ENCODE peak calls at places on chromosomes 3 and 15, in ten cellular contexts. I is K562, G is WTC11, N is HepG2, U is SK-N-SH, Z is A549, W is H1, R is HCT116, B is GM12878, P is endothelial cell of umbilical vein. Q is an unnamed sample.

GRCh38 chr3:114899186-114899931 is 247.7 kb downstream of the ZBTB20 start:
- DNase-seq in U (no peak), G (no peak), Z (no peak), W (no peak), R (no peak), I (no peak), N (peak), P (no peak), B (no peak), Q (no peak)

GRCh38 chr15:50059883-50060282 is 59.1 kb downstream of the ATP8B4 start:
- DNase-seq in I (no peak), Z (no peak), R (no peak), W (no peak), N (no peak), G (no peak), P (no peak), B (no peak), U (no peak), Q (no peak)

GRCh38 chr3:197298858-197299854 is 744 bp upstream of the DLG1 start:
- DNase-seq in U (peak), P (peak), B (no peak), G (peak), R (peak), Z (peak), N (peak), I (peak), W (no peak), Q (peak)

GRCh38 chr15:96115642-96116041 is 214.9 kb upstream of the NR2F2 start:
- DNase-seq in Z (no peak), I (no peak), W (no peak), P (no peak), G (no peak), B (no peak), N (no peak), U (no peak), R (no peak), Q (no peak)

GRCh38 chr3:192819001-192819569 is 91.7 kb upstream of the FGF12 start:
- DNase-seq in G (no peak), I (no peak), U (no peak), P (peak), Z (peak), R (peak), B (peak), N (no peak), W (no peak), Q (no peak)

GRCh38 chr15:69415381-69415780 is 1.2 kb downstream of the KIF23 start:
- DNase-seq in N (no peak), U (no peak), I (no peak), B (no peak), G (no peak), Z (no peak), W (no peak), P (peak), R (no peak), Q (peak)

GRCh38 chr15:60682615-60683014 is 203.7 kb upstream of the ICE2 start:
- DNase-seq in G (no peak), W (no peak), N (no peak), R (no peak), P (no peak), I (no peak), U (no peak), Z (no peak), B (no peak), Q (no peak)

GRCh38 chr3:65576942-65577341 is 461.8 kb downstream of the MAGI1 start:
- DNase-seq in G (no peak), W (no peak), Z (no peak), N (no peak), I (no peak), R (no peak), P (no peak), U (no peak), B (no peak), Q (no peak)

GRCh38 chr15:63634154-63634553 is 37.0 kb downstream of the FBXL22 start:
- DNase-seq in U (no peak), B (no peak), P (no peak), Z (no peak), W (no peak), N (no peak), G (no peak), I (no peak), R (no peak), Q (no peak)

GRCh38 chr15:72992733-72993321 is 59.4 kb upstream of the NEO1 start:
- DNase-seq in R (no peak), G (no peak), U (no peak), W (no peak), Z (no peak), N (no peak), P (no peak), I (no peak), B (no peak), Q (no peak)

GRCh38 chr3:159859424-159859823 is 129.2 kb upstream of the IL12A start:
- DNase-seq in R (no peak), I (no peak), P (no peak), U (peak), N (no peak), W (no peak), G (no peak), Z (no peak), B (no peak), Q (no peak)

GRCh38 chr3:38843898-38844297 is 27.9 kb upstream of the SCN10A start:
- DNase-seq in Z (no peak), U (peak), N (peak), G (no peak), P (peak), I (no peak), B (no peak), R (peak), W (no peak), Q (peak)

GRCh38 chr3:69012111-69012835 is 1.2 kb downstream of the EOGT start:
- DNase-seq in B (no peak), P (peak), Z (no peak), G (peak), I (no peak), W (no peak), N (no peak), R (no peak), U (no peak), Q (no peak)

GRCh38 chr3:44026224-44026865 is 215.3 kb upstream of the TOPAZ1 start:
- DNase-seq in W (no peak), N (no peak), R (no peak), B (no peak), P (no peak), I (no peak), Z (no peak), G (no peak), U (no peak), Q (no peak)

GRCh38 chr15:56732135-56732880 is 1.0 kb downstream of the ZNF280D start:
- DNase-seq in N (peak), G (no peak), Z (peak), I (no peak), B (no peak), R (no peak), P (peak), U (peak), W (no peak), Q (peak)

GRCh38 chr15:51939216-51939615 is 32.4 kb downstream of the LEO1 start:
- DNase-seq in B (no peak), N (no peak), W (no peak), G (no peak), I (no peak), U (no peak), P (peak), R (no peak), Z (no peak), Q (no peak)

GRCh38 chr3:117921411-117921810 is 1113.2 kb downstream of the IGSF11 start:
- DNase-seq in I (no peak), W (no peak), R (no peak), U (no peak), P (no peak), B (no peak), Z (no peak), N (no peak), G (no peak), Q (no peak)

GRCh38 chr3:101279162-101279561 is 41.2 kb downstream of the IMPG2 start:
- DNase-seq in R (no peak), G (no peak), Z (no peak), I (no peak), P (no peak), B (no peak), U (no peak), W (no peak), N (no peak), Q (no peak)

GRCh38 chr3:36196058-36196457 is 184.2 kb upstream of the STAC start:
- DNase-seq in B (no peak), R (no peak), U (no peak), W (no peak), I (no peak), P (no peak), G (no peak), N (no peak), Z (no peak), Q (no peak)

DNA sequence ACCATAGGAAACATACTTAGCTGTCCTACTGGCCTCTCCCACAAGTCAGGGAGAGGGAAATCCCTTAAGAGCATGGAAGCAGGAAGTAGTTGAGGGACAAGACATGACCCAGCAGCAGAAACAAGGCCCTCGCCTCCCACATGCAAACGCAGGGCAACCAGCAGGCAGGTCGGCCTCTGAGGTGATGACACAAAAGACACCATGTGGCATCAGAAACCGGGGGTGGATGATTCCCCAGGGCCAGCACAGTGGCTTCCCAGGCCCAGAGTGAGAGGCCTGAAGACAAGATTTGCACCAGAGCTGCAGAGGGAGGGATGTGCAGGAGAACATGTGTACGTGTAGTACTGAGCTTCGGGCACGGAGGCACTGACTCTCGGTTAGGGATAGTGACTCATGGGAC is 26.3 kb downstream of the PXYLP1 start:
- DNase-seq in W (no peak), B (no peak), U (no peak), G (no peak), I (no peak), P (no peak), R (no peak), Z (no peak), N (no peak), Q (peak)
- TF ChIP-seq MAX in W (peak), B (no peak), U (no peak), G (no peak), I (no peak), P (no peak), R (no peak), Z (no peak), N (no peak), Q (no peak)

GRCh38 chr3:156233875-156234274 is 113.5 kb downstream of the KCNAB1 start:
- DNase-seq in I (no peak), W (no peak), U (no peak), Z (no peak), P (no peak), B (no peak), R (no peak), G (no peak), N (no peak), Q (no peak)
- TF ChIP-seq MAX in I (no peak), W (no peak), U (no peak), Z (no peak), P (no peak), B (no peak), R (no peak), G (no peak), N (no peak), Q (no peak)

GRCh38 chr15:91408476-91409076 is 308.5 kb downstream of the SV2B start:
- DNase-seq in N (no peak), I (no peak), P (no peak), U (peak), W (no peak), Z (no peak), G (no peak), R (no peak), B (no peak), Q (no peak)

GRCh38 chr15:91412529-91412928 is 312.5 kb downstream of the SV2B start:
- DNase-seq in U (no peak), Z (no peak), W (no peak), G (no peak), I (no peak), B (no peak), N (no peak), P (no peak), R (no peak), Q (peak)

GRCh38 chr15:91411570-91411969 is 311.5 kb downstream of the SV2B start:
- DNase-seq in Z (no peak), P (no peak), B (no peak), I (no peak), U (no peak), R (no peak), G (no peak), W (no peak), N (no peak), Q (peak)

GRCh38 chr15:91409430-91409829 is 309.4 kb downstream of the SV2B start:
- DNase-seq in R (no peak), Z (no peak), P (no peak), N (no peak), U (no peak), W (no peak), I (no peak), B (no peak), G (no peak), Q (no peak)

DNA sequence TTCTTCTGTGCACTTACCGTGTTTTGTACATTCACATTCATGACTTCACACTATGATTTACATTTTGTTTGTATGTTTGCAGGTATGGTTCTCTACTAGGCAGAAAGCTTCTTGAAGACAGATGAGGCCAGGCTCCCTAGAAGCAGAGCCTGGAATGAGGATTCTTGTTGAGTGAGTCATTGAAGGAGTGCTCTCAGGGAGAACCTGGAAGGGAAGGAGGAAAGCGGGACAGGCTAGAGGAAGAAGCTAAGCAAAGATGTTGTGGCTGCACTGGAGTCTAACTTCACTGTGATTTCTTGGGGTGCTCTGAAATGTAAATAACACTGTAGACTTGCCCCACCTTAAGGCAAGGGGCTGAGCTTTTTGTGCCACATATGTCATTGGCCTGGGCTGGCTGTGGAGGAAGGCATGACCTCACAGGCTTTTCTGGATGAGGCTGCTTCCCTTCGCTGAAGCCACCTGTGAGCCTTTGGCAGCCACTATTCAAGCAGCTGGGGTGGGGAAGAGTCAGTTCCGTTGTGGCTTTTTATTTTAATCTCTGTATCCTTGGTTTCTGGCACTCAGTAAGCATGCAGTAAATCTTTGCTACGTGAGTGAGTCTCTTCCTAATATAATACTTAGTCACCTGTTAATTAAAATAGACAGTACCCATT is 307.3 kb downstream of the SV2B start:
- DNase-seq in U (no peak), I (no peak), W (no peak), B (no peak), Z (no peak), R (no peak), P (no peak), N (no peak), G (no peak), Q (no peak)
- TF ChIP-seq MAX in U (no peak), I (no peak), W (no peak), B (no peak), Z (no peak), R (no peak), P (no peak), N (no peak), G (no peak), Q (no peak)

GRCh38 chr3:25508901-25509300 is 80.8 kb downstream of the RARB start:
- DNase-seq in N (no peak), B (no peak), I (no peak), Z (no peak), R (no peak), P (peak), U (no peak), G (no peak), W (no peak), Q (no peak)
- TF ChIP-seq MAX in N (no peak), B (no peak), I (no peak), Z (peak), R (no peak), P (peak), U (peak), G (no peak), W (no peak), Q (no peak)

GRCh38 chr15:85047271-85047948 is 65.8 kb downstream of the PDE8A start:
- DNase-seq in G (no peak), Z (peak), P (peak), U (no peak), B (no peak), R (no peak), W (no peak), N (peak), I (peak), Q (peak)

GRCh38 chr15:85044894-85045293 is 63.2 kb downstream of the PDE8A start:
- DNase-seq in G (no peak), N (no peak), B (no peak), U (no peak), P (no peak), I (no peak), R (no peak), Z (no peak), W (no peak), Q (no peak)

GRCh38 chr15:85041230-85041629 is 59.6 kb downstream of the PDE8A start:
- DNase-seq in I (no peak), G (no peak), U (no peak), R (no peak), Z (no peak), B (no peak), N (no peak), W (no peak), P (no peak), Q (no peak)

GRCh38 chr15:85045615-85046014 is 64.0 kb downstream of the PDE8A start:
- DNase-seq in I (no peak), U (peak), G (no peak), P (no peak), Z (no peak), W (no peak), R (no peak), N (no peak), B (no peak), Q (no peak)

GRCh38 chr15:85044251-85044853 is 62.7 kb downstream of the PDE8A start:
- DNase-seq in I (peak), B (peak), N (peak), R (peak), P (peak), U (peak), G (peak), Z (peak), W (no peak), Q (peak)
- TF ChIP-seq MAX in I (no peak), B (no peak), N (no peak), R (no peak), P (no peak), U (no peak), G (no peak), Z (no peak), W (no peak), Q (no peak)

DNA sequence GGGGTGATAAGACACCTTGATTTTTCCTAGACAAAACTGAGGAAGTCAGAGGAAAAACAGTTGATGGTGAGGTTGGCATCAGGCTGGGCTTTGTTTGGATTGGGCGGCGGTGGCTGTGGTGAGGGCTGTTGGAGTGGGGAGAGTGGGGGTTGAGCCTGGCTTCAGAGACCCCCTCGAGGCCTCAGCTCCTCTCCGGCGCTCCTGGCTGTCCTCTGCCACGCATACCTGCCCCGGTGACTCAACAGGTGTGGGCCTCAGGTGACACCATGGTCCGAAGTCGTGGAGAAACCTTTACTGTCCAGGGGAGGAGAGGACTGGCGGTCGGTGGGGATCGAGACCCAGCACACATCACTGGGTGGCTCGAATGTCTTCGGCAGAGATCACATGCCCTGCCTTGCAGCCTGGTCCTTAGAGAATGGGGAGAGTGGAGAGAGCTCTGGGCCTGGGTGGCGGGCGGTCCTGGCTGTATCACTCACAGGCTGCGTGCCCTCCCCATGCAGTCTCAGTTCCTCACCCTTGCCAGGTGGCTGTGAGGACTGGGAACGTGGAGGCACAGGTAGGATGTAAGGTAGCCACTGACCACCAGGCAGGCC is 2.6 kb downstream of the APBA2 start:
- DNase-seq in Z (no peak), W (no peak), B (no peak), U (no peak), I (no peak), G (no peak), P (no peak), N (no peak), R (no peak), Q (no peak)
- TF ChIP-seq MAX in Z (no peak), W (no peak), B (no peak), U (no peak), I (no peak), G (no peak), P (no peak), N (no peak), R (no peak), Q (no peak)

DNA sequence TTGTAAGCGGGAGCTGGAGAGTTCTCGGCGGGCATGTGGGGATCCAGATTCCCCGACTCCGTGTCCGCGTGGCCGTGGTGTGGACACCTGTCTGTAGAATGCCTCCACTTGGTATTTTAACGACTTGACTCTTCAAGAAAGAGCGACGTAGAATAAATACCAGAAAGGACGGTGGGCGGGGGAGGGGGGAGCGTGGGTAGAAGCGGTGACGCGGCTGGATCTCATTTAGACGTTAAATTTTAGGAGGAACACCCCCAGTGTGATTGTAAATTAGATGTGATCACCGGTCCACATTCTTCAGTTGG is 625 bp upstream of the PYGO1 start:
- DNase-seq in P (no peak), N (no peak), W (no peak), I (no peak), U (no peak), R (no peak), B (no peak), G (no peak), Z (no peak), Q (no peak)
- TF ChIP-seq MAX in P (no peak), N (no peak), W (no peak), I (no peak), U (no peak), R (no peak), B (no peak), G (no peak), Z (no peak), Q (no peak)

GRCh38 chr3:127141921-127142730 is 50.8 kb upstream of the PRR23E start:
- DNase-seq in B (no peak), P (no peak), W (no peak), G (no peak), U (peak), Z (peak), I (no peak), N (peak), R (no peak), Q (no peak)
- TF ChIP-seq MAX in B (no peak), P (no peak), W (no peak), G (no peak), U (peak), Z (no peak), I (no peak), N (no peak), R (no peak), Q (no peak)

DNA sequence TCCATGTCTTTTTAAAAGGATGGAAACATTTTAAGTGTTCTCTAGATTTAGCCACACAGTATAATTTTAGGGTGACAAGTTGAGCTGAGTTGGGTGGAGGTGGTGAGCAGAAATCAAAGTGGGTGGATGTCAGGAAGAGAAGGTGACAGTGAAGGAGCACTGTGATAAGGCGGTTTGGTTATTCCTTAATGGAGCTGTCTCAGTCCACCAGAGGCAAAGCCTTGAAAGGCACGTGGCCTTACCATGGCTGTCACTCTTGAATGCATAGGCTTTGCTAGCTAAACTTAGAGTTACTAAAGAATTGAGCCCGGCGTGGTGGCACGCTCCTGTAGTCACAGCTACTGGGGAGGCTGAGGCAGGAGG is 615 bp upstream of the TTLL13 start:
- DNase-seq in G (no peak), P (no peak), I (no peak), W (no peak), B (no peak), Z (no peak), R (no peak), N (no peak), U (no peak), Q (no peak)
- TF ChIP-seq MAX in G (no peak), P (no peak), I (no peak), W (no peak), B (no peak), Z (no peak), R (no peak), N (no peak), U (no peak), Q (no peak)

GRCh38 chr3:161163297-161163696 is 57.8 kb upstream of the NMD3 start:
- DNase-seq in W (no peak), B (no peak), Z (no peak), R (peak), U (no peak), I (no peak), G (no peak), P (peak), N (peak), Q (peak)
- TF ChIP-seq MAX in W (no peak), B (no peak), Z (no peak), R (peak), U (no peak), I (no peak), G (no peak), P (no peak), N (no peak), Q (no peak)

Q was measured in NB4.